ENCODE peak calls at places on chromosomes 12 and 14, in four cellular contexts. One of them, this sample, is unnamed.

GRCh38 chr12:78797201-78797931 is 67.2 kb upstream of the SYT1 start:
- DNase-seq in thoracic aorta: no peak
- DNase-seq in adrenal gland: no peak
- DNase-seq in OCI-LY7: no peak
- DNase-seq in this sample: no peak

GRCh38 chr14:61510736-61511557 is 184.4 kb upstream of the HIF1A start:
- DNase-seq in adrenal gland: no peak
- DNase-seq in thoracic aorta: no peak
- DNase-seq in OCI-LY7: no peak
- DNase-seq in this sample: no peak

GRCh38 chr12:109637341-109637740 is 63.7 kb downstream of the MVK start:
- DNase-seq in OCI-LY7: no peak
- DNase-seq in thoracic aorta: no peak
- DNase-seq in adrenal gland: no peak
- DNase-seq in this sample: no peak

GRCh38 chr12:122412851-122413433 is 9.5 kb downstream of the CLIP1 start:
- DNase-seq in thoracic aorta: no peak
- DNase-seq in adrenal gland: no peak
- DNase-seq in OCI-LY7: no peak
- DNase-seq in this sample: no peak

GRCh38 chr12:131096681-131097181 is 143.0 kb downstream of the ADGRD1 start:
- DNase-seq in adrenal gland: no peak
- DNase-seq in thoracic aorta: no peak
- DNase-seq in OCI-LY7: no peak
- DNase-seq in this sample: peak; percentile 44

GRCh38 chr12:42421844-42422779 is 96.1 kb downstream of the PPHLN1 start:
- DNase-seq in OCI-LY7: no peak
- DNase-seq in thoracic aorta: no peak
- DNase-seq in adrenal gland: no peak
- DNase-seq in this sample: no peak

GRCh38 chr14:32319368-32320049 is 9.6 kb upstream of the AKAP6 start:
- DNase-seq in thoracic aorta: no peak
- DNase-seq in adrenal gland: no peak
- DNase-seq in OCI-LY7: no peak
- DNase-seq in this sample: no peak

GRCh38 chr12:119843100-119843499 is 34.0 kb downstream of the CIT start:
- DNase-seq in thoracic aorta: no peak
- DNase-seq in OCI-LY7: no peak
- DNase-seq in adrenal gland: no peak
- DNase-seq in this sample: no peak

GRCh38 chr12:64671682-64672081 is 61.4 kb downstream of the RASSF3 start:
- DNase-seq in thoracic aorta: no peak
- DNase-seq in adrenal gland: no peak
- DNase-seq in OCI-LY7: no peak
- DNase-seq in this sample: no peak

GRCh38 chr12:119208626-119209061 is 29.9 kb downstream of the HSPB8 start:
- DNase-seq in thoracic aorta: peak; percentile 16
- DNase-seq in OCI-LY7: no peak
- DNase-seq in adrenal gland: peak; percentile 6
- DNase-seq in this sample: peak; percentile 83

GRCh38 chr12:45246202-45246601 is 30.3 kb downstream of the ANO6 start:
- DNase-seq in thoracic aorta: no peak
- DNase-seq in OCI-LY7: no peak
- DNase-seq in adrenal gland: no peak
- DNase-seq in this sample: no peak

GRCh38 chr12:49019435-49020317 is 1.1 kb upstream of the PRKAG1 start:
- DNase-seq in thoracic aorta: no peak
- DNase-seq in OCI-LY7: peak; percentile 72
- DNase-seq in adrenal gland: peak; percentile 60
- DNase-seq in this sample: no peak

GRCh38 chr14:80037349-80037748 is 174.0 kb downstream of the DIO2 start:
- DNase-seq in adrenal gland: no peak
- DNase-seq in OCI-LY7: no peak
- DNase-seq in thoracic aorta: no peak
- DNase-seq in this sample: no peak

GRCh38 chr12:14769462-14769836 is 33.8 kb downstream of the WBP11 start:
- DNase-seq in adrenal gland: peak; percentile 40
- DNase-seq in thoracic aorta: no peak
- DNase-seq in OCI-LY7: peak; percentile 78
- DNase-seq in this sample: no peak

GRCh38 chr12:113831486-113831885 is 134.6 kb downstream of the RBM19 start:
- DNase-seq in thoracic aorta: no peak
- DNase-seq in OCI-LY7: no peak
- DNase-seq in adrenal gland: no peak
- DNase-seq in this sample: no peak

GRCh38 chr14:22531451-22532344 is 57.3 kb downstream of the DAD1 start:
- DNase-seq in OCI-LY7: peak; percentile 79
- DNase-seq in adrenal gland: no peak
- DNase-seq in thoracic aorta: no peak
- DNase-seq in this sample: no peak

GRCh38 chr14:36281309-36281708 is 39.1 kb downstream of the MBIP start:
- DNase-seq in OCI-LY7: no peak
- DNase-seq in thoracic aorta: no peak
- DNase-seq in adrenal gland: no peak
- DNase-seq in this sample: no peak

GRCh38 chr12:65464930-65465329 is 186.4 kb downstream of the MSRB3 start:
- DNase-seq in OCI-LY7: no peak
- DNase-seq in adrenal gland: no peak
- DNase-seq in thoracic aorta: peak; percentile 6
- DNase-seq in this sample: no peak

GRCh38 chr12:64006211-64006610 is 161.7 kb downstream of the SRGAP1 start:
- DNase-seq in thoracic aorta: no peak
- DNase-seq in OCI-LY7: no peak
- DNase-seq in adrenal gland: no peak
- DNase-seq in this sample: no peak

GRCh38 chr12:43655586-43655985 is 103.0 kb downstream of the PUS7L start:
- DNase-seq in thoracic aorta: no peak
- DNase-seq in adrenal gland: no peak
- DNase-seq in OCI-LY7: no peak
- DNase-seq in this sample: no peak

GRCh38 chr14:56751471-56751870 is 58.8 kb downstream of the OTX2 start:
- DNase-seq in adrenal gland: no peak
- DNase-seq in OCI-LY7: no peak
- DNase-seq in thoracic aorta: no peak
- DNase-seq in this sample: no peak
- H3K4me1 ChIP-seq in adrenal gland: no peaks in the 10 kb centered on the region
- H3K4me1 ChIP-seq in OCI-LY7: no peaks in the 10 kb centered on the region
- H3K4me1 ChIP-seq in thoracic aorta: no peaks in the 10 kb centered on the region
- H3K4me1 ChIP-seq in this sample: no peaks in the 10 kb centered on the region

GRCh38 chr12:2300886-2301285 is 248.1 kb downstream of the CACNA1C start:
- DNase-seq in adrenal gland: no peak
- DNase-seq in OCI-LY7: peak; percentile 30
- DNase-seq in thoracic aorta: no peak
- DNase-seq in this sample: peak; percentile 42
- TF ChIP-seq CTCF in adrenal gland: no peak
- TF ChIP-seq CTCF in OCI-LY7: no peak
- TF ChIP-seq CTCF in thoracic aorta: no peak
- TF ChIP-seq CTCF in this sample: no peak

GRCh38 chr14:46920542-46920941 is 269.0 kb upstream of the RPL10L start:
- DNase-seq in adrenal gland: no peak
- DNase-seq in OCI-LY7: no peak
- DNase-seq in thoracic aorta: no peak
- DNase-seq in this sample: no peak
- H3K4me1 ChIP-seq in adrenal gland: no peaks in the 10 kb centered on the region
- H3K4me1 ChIP-seq in OCI-LY7: no peaks in the 10 kb centered on the region
- H3K4me1 ChIP-seq in thoracic aorta: no peaks in the 10 kb centered on the region
- H3K4me1 ChIP-seq in this sample: no peaks in the 10 kb centered on the region

DNA sequence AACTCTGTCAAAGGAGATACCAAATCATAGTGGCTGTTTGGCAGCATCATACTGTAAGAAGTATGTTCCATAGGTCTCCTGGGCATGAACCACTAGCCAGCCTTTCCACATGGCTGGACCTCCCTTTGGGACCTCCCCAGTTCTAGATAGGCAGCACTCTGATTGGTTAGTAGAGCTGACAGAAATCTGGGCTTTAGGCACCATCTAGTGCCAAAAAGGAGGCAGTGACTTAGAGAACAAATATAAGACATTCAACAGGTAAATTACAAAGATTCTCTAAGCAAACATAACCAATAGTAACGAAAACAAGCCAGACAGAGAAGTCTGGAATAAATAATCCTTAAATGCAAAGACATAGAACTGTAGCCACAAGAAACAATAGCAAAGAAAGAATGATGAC is 148.0 kb upstream of the PDE3A start:
- DNase-seq in thoracic aorta: no peak
- DNase-seq in adrenal gland: no peak
- DNase-seq in OCI-LY7: peak; percentile 28
- DNase-seq in this sample: no peak
- TF ChIP-seq CTCF in thoracic aorta: no peak
- TF ChIP-seq CTCF in adrenal gland: no peak
- TF ChIP-seq CTCF in OCI-LY7: peak; percentile 60
- TF ChIP-seq CTCF in this sample: no peak

GRCh38 chr12:12723681-12724420 is 6.7 kb downstream of the CDKN1B start:
- DNase-seq in thoracic aorta: no peak
- DNase-seq in adrenal gland: peak; percentile 38
- DNase-seq in OCI-LY7: peak; percentile 52
- DNase-seq in this sample: no peak
- H3K4me1 ChIP-seq in thoracic aorta: peaks cover 52% of the 10 kb centered on the region
- H3K4me1 ChIP-seq in adrenal gland: peaks cover 19% of the 10 kb centered on the region
- H3K4me1 ChIP-seq in OCI-LY7: peaks cover 50% of the 10 kb centered on the region
- H3K4me1 ChIP-seq in this sample: peaks cover 28% of the 10 kb centered on the region

This sample was measured in ascending aorta.